ENCODE peak calls at places on chromosomes 11 and 22, in seven cellular contexts. Q is mucosa of gallbladder; U is cardiac muscle cell; L is left cardiac atrium; T is activated CD4-positive, alpha-beta T cell treated with anti-CD3 and anti-CD28 coated beads for 48 hours; I is HEK293T; M is aorta. H is an unnamed sample.

GRCh38 chr22:32649515-32650200 is 151.8 kb upstream of the TIMP3 start:
- DNase-seq in Q (no peak), U (no peak), L (peak; percentile 50), T (peak; percentile 50), I (no peak), M (no peak), H (no peak)

GRCh38 chr22:20174785-20175596 is 24.1 kb upstream of the CCDC188 start:
- DNase-seq in Q (no peak), U (peak; percentile 13), L (no peak), T (no peak), I (no peak), M (no peak), H (no peak)

GRCh38 chr11:4385978-4386740 is 7.3 kb downstream of the TRIM21 start:
- DNase-seq in Q (no peak), U (no peak), L (no peak), T (no peak), I (no peak), M (no peak), H (no peak)

GRCh38 chr22:46758098-46758497 is 4.4 kb upstream of the TBC1D22A start:
- DNase-seq in Q (no peak), U (no peak), L (no peak), T (no peak), I (no peak), M (no peak), H (no peak)

GRCh38 chr11:134609361-134610115 is 197.5 kb upstream of the B3GAT1 start:
- DNase-seq in Q (no peak), U (no peak), L (no peak), T (no peak), I (no peak), M (no peak), H (no peak)

GRCh38 chr11:129968611-129969419 is 33.8 kb downstream of the PRDM10 start:
- DNase-seq in Q (no peak), U (no peak), L (no peak), T (no peak), I (no peak), M (no peak), H (no peak)

GRCh38 chr22:19663821-19664325 is 50.4 kb upstream of the SEPTIN5 start:
- DNase-seq in Q (no peak), U (peak; percentile 72), L (peak; percentile 57), T (no peak), I (no peak), M (no peak), H (no peak)

GRCh38 chr11:68532719-68533369 is 72.3 kb downstream of the PPP6R3 start:
- DNase-seq in Q (no peak), U (no peak), L (no peak), T (no peak), I (no peak), M (no peak), H (peak; percentile 57)

GRCh38 chr22:19109198-19110063 is 12.8 kb downstream of the DGCR2 start:
- DNase-seq in Q (peak; percentile 46), U (peak; percentile 87), L (no peak), T (peak; percentile 50), I (no peak), M (peak; percentile 26), H (no peak)

GRCh38 chr22:45997077-45997774 is 20.3 kb upstream of the WNT7B start:
- DNase-seq in Q (peak; percentile 91), U (peak; percentile 99), L (peak; percentile 92), T (no peak), I (no peak), M (peak; percentile 95), H (no peak)

GRCh38 chr11:109547356-109548027 is 125.5 kb downstream of the C11orf87 start:
- DNase-seq in Q (no peak), U (peak; percentile 83), L (no peak), T (no peak), I (no peak), M (no peak), H (peak; percentile 66)

GRCh38 chr22:43622886-43623285 is 189.2 kb downstream of the EFCAB6 start:
- DNase-seq in Q (no peak), U (no peak), L (no peak), T (no peak), I (no peak), M (no peak), H (no peak)

H was measured in T47D.